ENCODE peak calls at places on chromosomes 16 and 17, in seven cellular contexts. M is SK-N-MC, I is prostate gland, T is sigmoid colon, F is stomach, A is GM23338, H is spleen. O is an unnamed sample. For H3K36me3, the result is how much of the 10 kb centered on the place peaks cover.

GRCh38 chr16:88306860-88307545 is 75.8 kb upstream of the ZNF469 start:
- DNase-seq in M (no peak), I (no peak), T (no peak), F (no peak), A (no peak), H (no peak), O (no peak)

GRCh38 chr17:44321246-44322120 is 3.1 kb downstream of the SLC25A39 start:
- DNase-seq in M (no peak), I (no peak), T (no peak), F (no peak), A (no peak), H (no peak), O (no peak)

GRCh38 chr16:9955677-9956076 is 226.6 kb downstream of the GRIN2A start:
- DNase-seq in M (no peak), I (no peak), T (no peak), F (no peak), A (no peak), H (no peak), O (no peak)

GRCh38 chr17:46872421-46872820 is 21.0 kb downstream of the WNT9B start:
- DNase-seq in M (no peak), I (no peak), T (no peak), F (no peak), A (no peak), H (no peak), O (no peak)

GRCh38 chr16:11586856-11587642 is at the start of gene LITAF:
- DNase-seq in M (no peak), I (peak), T (peak), F (peak), A (peak), H (peak), O (no peak)

GRCh38 chr16:28149016-28149888 is 62.5 kb downstream of the XPO6 start:
- DNase-seq in M (no peak), I (no peak), T (no peak), F (no peak), A (no peak), H (no peak), O (no peak)

GRCh38 chr17:60036796-60037677 is 41.7 kb downstream of the HEATR6 start:
- DNase-seq in M (peak), I (peak), T (peak), F (peak), A (peak), H (peak), O (peak)

GRCh38 chr17:77445908-77446535 is 305.3 kb downstream of the SEC14L1 start:
- DNase-seq in M (no peak), I (no peak), T (no peak), F (peak), A (no peak), H (peak), O (no peak)

GRCh38 chr16:84950906-84951305 is 60.4 kb downstream of the ZDHHC7 start:
- DNase-seq in M (no peak), I (no peak), T (no peak), F (no peak), A (peak), H (no peak), O (no peak)

GRCh38 chr16:3173892-3174617 is 13.9 kb upstream of the OR1F1 start:
- DNase-seq in M (no peak), I (no peak), T (peak), F (no peak), A (peak), H (peak), O (no peak)

GRCh38 chr17:42980274-42980765 is at the start of gene RUNDC1:
- DNase-seq in M (peak), I (peak), T (peak), F (peak), A (peak), H (peak), O (peak)

GRCh38 chr17:32266389-32267269 is 997 bp downstream of the RHBDL3 start:
- DNase-seq in M (no peak), I (no peak), T (no peak), F (no peak), A (peak), H (peak), O (no peak)

GRCh38 chr17:31499771-31500554 is 108.5 kb downstream of the RAB11FIP4 start:
- DNase-seq in M (no peak), I (no peak), T (no peak), F (peak), A (peak), H (peak), O (peak)

GRCh38 chr16:8063151-8063550 is 527.2 kb downstream of the TMEM114 start:
- DNase-seq in M (no peak), I (no peak), T (no peak), F (no peak), A (no peak), H (no peak), O (no peak)

GRCh38 chr17:58351710-58352017 is 337 bp downstream of the SUPT4H1 start:
- DNase-seq in M (no peak), I (no peak), T (no peak), F (no peak), A (peak), H (no peak), O (no peak)

GRCh38 chr16:78490847-78491246 is 391.4 kb downstream of the WWOX start:
- DNase-seq in M (no peak), I (no peak), T (no peak), F (no peak), A (no peak), H (no peak), O (no peak)

GRCh38 chr17:62781826-62782225 is 26.3 kb downstream of the MARCHF10 start:
- DNase-seq in M (no peak), I (no peak), T (no peak), F (no peak), A (no peak), H (no peak), O (no peak)

GRCh38 chr17:78892936-78893379 is 10.0 kb downstream of the CEP295NL start:
- DNase-seq in M (no peak), I (no peak), T (no peak), F (no peak), A (no peak), H (no peak), O (no peak)

GRCh38 chr17:16484445-16485169 is 7.4 kb downstream of the LRRC75A start:
- DNase-seq in M (no peak), I (no peak), T (no peak), F (no peak), A (peak), H (peak), O (no peak)

GRCh38 chr16:14199199-14199598 is 128.1 kb downstream of the MRTFB start:
- DNase-seq in M (no peak), I (no peak), T (no peak), F (no peak), A (no peak), H (no peak), O (no peak)

GRCh38 chr17:5864910-5865657 is 205.1 kb upstream of the WSCD1 start:
- DNase-seq in M (no peak), I (no peak), T (no peak), F (no peak), A (no peak), H (no peak), O (no peak)

GRCh38 chr17:47714773-47715396 is 18.2 kb upstream of the TBX21 start:
- DNase-seq in M (no peak), I (no peak), T (no peak), F (no peak), A (no peak), H (peak), O (no peak)

GRCh38 chr17:33520404-33521032 is 227.4 kb upstream of the ASIC2 start:
- DNase-seq in M (peak), I (peak), T (no peak), F (peak), A (peak), H (no peak), O (no peak)

GRCh38 chr16:714079-714478 is 839 bp upstream of the METRN start:
- DNase-seq in M (no peak), I (no peak), T (no peak), F (no peak), A (no peak), H (no peak), O (no peak)

GRCh38 chr17:57548421-57549385 is 196.4 kb downstream of the CCDC182 start:
- DNase-seq in M (no peak), I (no peak), T (no peak), F (no peak), A (no peak), H (no peak), O (no peak)

GRCh38 chr17:39965017-39965699 is 2.4 kb downstream of the GSDMA start:
- DNase-seq in M (no peak), I (no peak), T (no peak), F (no peak), A (no peak), H (no peak), O (no peak)

GRCh38 chr16:18024566-18024965 is 312.0 kb downstream of the NPIPA8 start:
- DNase-seq in M (no peak), I (no peak), T (no peak), F (no peak), A (no peak), H (no peak), O (no peak)

GRCh38 chr16:23258919-23259237 is 43.2 kb upstream of the SCNN1B start:
- DNase-seq in M (no peak), I (peak), T (no peak), F (peak), A (no peak), H (no peak), O (no peak)

GRCh38 chr16:1691956-1692355 is 13.9 kb downstream of the JPT2 start:
- DNase-seq in M (no peak), I (no peak), T (no peak), F (no peak), A (no peak), H (no peak), O (no peak)

GRCh38 chr17:15261063-15261817 is 3.9 kb downstream of the PMP22 start:
- DNase-seq in M (no peak), I (no peak), T (peak), F (peak), A (peak), H (peak), O (no peak)

GRCh38 chr16:49487746-49488145 is 114.1 kb downstream of the C16orf78 start:
- DNase-seq in M (no peak), I (no peak), T (peak), F (no peak), A (no peak), H (peak), O (no peak)

GRCh38 chr17:73365203-73365933 is 53.6 kb upstream of the CDC42EP4 start:
- DNase-seq in M (no peak), I (no peak), T (no peak), F (no peak), A (no peak), H (no peak), O (no peak)

GRCh38 chr17:73368085-73368631 is 56.4 kb upstream of the CDC42EP4 start:
- DNase-seq in M (no peak), I (no peak), T (no peak), F (no peak), A (no peak), H (no peak), O (no peak)

GRCh38 chr17:73363788-73364522 is 52.2 kb upstream of the CDC42EP4 start:
- DNase-seq in M (no peak), I (no peak), T (no peak), F (no peak), A (peak), H (no peak), O (no peak)

GRCh38 chr17:73369126-73369525 is 57.3 kb upstream of the CDC42EP4 start:
- DNase-seq in M (no peak), I (no peak), T (no peak), F (peak), A (no peak), H (no peak), O (no peak)

GRCh38 chr17:73365934-73366623 is 54.3 kb upstream of the CDC42EP4 start:
- DNase-seq in M (no peak), I (no peak), T (no peak), F (no peak), A (no peak), H (no peak), O (no peak)
- H3K36me3 ChIP-seq in M (under half), I (under half), T (under half), F (under half), A (under half), H (under half), O (under half)

DNA sequence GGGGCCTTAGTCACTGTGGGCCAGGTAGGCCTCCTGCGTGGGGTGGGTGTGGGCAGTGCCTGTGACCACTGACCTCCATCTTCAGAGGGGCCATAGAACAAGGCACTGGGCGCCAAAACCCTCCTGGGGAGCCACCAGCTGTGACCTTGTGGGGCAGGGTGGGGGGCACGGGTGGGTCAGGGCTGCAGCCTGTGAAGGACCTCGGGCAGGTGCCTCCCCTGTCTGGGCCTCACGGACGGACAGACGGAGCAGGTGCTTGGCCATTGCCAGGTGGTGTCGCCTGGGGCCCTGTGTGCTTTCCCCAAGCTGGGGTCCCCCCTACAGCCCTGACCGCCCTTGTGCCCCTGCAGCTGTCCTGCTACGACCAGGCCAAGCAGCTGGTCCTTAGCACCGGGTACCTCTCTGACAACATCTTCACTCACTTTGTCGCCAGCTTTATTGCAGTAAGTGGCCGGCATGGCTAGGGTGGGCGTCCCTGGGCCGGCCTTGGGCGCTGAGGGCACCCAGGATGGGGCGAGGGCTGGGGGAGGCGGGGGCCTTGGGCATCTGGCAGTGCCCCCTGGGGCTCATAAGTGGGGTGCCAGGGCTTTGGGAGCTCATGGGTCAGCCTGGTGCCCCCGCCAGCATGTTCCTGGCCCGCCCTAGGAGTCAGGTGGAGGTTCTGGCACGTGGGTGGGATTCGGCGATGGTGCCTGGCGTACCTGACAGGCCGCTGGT is 5.1 kb downstream of the SLC25A10 start:
- DNase-seq in M (no peak), I (no peak), T (peak), F (no peak), A (no peak), H (no peak), O (no peak)
- TF ChIP-seq POLR2AphosphoS5 in M (no peak), I (no peak), T (no peak), F (no peak), A (no peak), H (no peak), O (no peak)

GRCh38 chr17:75816693-75817092 is 27.5 kb downstream of the UNC13D start:
- DNase-seq in M (no peak), I (no peak), T (no peak), F (no peak), A (no peak), H (no peak), O (no peak)
- H3K36me3 ChIP-seq in M (half or more), I (under half), T (half or more), F (half or more), A (under half), H (half or more), O (under half)

DNA sequence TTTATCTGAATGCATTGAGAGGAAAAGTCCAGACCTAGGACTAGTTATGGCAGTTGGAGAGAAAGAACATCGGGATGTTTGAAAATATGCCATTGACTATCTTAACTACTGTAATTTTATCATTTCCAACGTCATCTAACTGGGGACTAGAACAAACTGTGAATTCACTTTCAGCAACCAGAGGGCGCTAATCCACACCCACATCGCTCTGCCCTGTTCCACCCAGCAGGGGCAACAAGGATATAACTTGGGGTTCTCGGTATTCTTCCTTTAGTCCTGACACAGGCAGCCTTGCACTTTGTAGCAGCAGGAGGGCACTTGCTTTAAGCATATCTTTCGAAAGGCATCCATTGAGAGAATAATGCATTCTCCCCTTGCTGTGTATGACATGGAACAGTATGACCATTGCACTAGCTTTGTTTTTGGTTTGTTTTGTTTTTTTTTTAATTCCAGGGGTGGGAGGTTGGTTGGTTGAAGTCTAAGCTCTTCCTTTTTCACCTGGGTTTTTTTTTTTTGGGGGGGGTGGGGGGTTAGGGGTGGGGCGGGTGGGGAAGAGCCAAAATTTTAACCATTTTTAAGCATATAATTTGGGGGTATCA is 31.5 kb downstream of the SIAH1 start:
- DNase-seq in M (peak), I (peak), T (peak), F (peak), A (peak), H (peak), O (peak)
- TF ChIP-seq POLR2AphosphoS5 in M (no peak), I (no peak), T (peak), F (peak), A (no peak), H (peak), O (no peak)

GRCh38 chr17:81546906-81547613 is 5.1 kb downstream of the FAAP100 start:
- DNase-seq in M (no peak), I (no peak), T (no peak), F (no peak), A (no peak), H (no peak), O (no peak)
- H3K36me3 ChIP-seq in M (under half), I (under half), T (half or more), F (half or more), A (under half), H (half or more), O (under half)

DNA sequence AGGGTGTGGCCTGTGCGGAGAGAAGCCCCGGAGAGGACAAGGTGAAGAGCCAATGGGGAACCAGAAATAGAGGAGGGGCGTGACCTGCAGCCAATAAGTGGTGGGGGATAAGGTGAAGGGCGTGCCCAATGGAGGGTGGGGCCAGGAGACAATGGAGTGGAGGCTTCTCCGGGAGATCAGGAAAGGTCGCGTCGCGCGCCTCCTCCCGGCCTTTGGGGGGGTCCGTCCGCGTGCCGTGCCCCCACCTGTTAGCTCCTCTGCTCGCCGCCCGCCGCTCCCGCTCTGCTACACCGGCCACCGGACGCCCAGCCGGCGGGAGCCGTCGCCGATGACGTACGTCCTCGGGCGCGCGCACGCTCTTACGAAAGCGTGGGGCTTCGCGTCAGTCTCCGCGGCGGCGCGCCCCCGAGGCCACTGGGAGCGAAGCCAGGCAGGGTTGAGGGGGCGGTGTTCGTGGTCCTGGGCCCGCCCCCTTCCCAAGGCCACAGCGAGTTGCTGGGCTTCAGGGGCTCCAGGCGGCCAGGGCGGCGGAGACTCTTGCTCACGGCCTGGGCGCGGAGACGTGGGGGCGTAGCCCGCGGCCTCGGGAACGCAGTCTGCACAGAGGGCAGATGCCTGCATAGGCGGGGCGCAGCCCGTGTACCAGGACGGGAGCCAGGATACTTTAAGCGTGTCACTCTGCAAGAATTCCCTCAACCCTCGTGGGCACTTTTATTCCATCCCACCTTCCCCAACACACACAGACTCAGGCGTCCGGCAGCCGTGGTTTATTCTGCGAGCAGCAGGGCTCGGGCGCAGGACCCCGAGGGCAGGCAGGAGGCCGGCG is at the start of gene MATCAP1:
- DNase-seq in M (peak), I (peak), T (peak), F (peak), A (peak), H (peak), O (peak)
- TF ChIP-seq POLR2AphosphoS5 in M (peak), I (peak), T (peak), F (peak), A (peak), H (peak), O (peak)